ENCODE peak calls at places on chromosomes 12 and 14, in ten cellular contexts. C is aorta, Q is esophagus muscularis mucosa, J is neuronal stem cell, L is NB4, V is H7, G is GM13977, K is HT-29, Z is bronchial epithelial cell, R is A549. B is an unnamed sample.

GRCh38 chr12:56720696-56721615 is 4.1 kb downstream of the NACA start:
- DNase-seq in L (peak), R (no peak), K (no peak), Z (peak), V (no peak), G (no peak), J (no peak), C (peak), Q (no peak), B (no peak)

GRCh38 chr12:6700646-6701051 is at the start of gene PIANP:
- DNase-seq in J (peak), L (no peak), R (peak), G (peak), K (no peak), Z (no peak), V (peak), C (peak), Q (no peak), B (peak)

GRCh38 chr12:104232609-104233280 is 17.2 kb downstream of the TXNRD1 start:
- DNase-seq in L (no peak), R (no peak), K (no peak), C (no peak), Z (peak), Q (no peak), V (no peak), G (no peak), J (no peak), B (no peak)

GRCh38 chr14:52954346-52955214 is 3.7 kb upstream of the FERMT2 start:
- DNase-seq in Q (no peak), R (no peak), Z (no peak), J (no peak), C (no peak), V (no peak), L (no peak), K (no peak), G (peak), B (no peak)

GRCh38 chr12:70646850-70647249 is 9.6 kb upstream of the PTPRB start:
- DNase-seq in J (no peak), V (no peak), K (no peak), C (no peak), Q (no peak), L (no peak), R (no peak), Z (peak), G (no peak), B (no peak)

GRCh38 chr12:22518067-22518719 is 26.1 kb downstream of the C2CD5 start:
- DNase-seq in K (peak), C (no peak), J (no peak), Z (peak), Q (no peak), L (no peak), V (no peak), G (no peak), R (no peak), B (no peak)

GRCh38 chr12:15978431-15978950 is 67.4 kb downstream of the DERA start:
- DNase-seq in R (no peak), G (no peak), C (no peak), Q (no peak), V (no peak), J (no peak), K (no peak), Z (peak), L (no peak), B (no peak)

GRCh38 chr14:41609704-41610183 is 3.1 kb downstream of the LRFN5 start:
- DNase-seq in K (no peak), V (peak), J (peak), R (no peak), G (no peak), L (no peak), Z (no peak), Q (no peak), C (peak), B (no peak)

GRCh38 chr14:71714225-71714624 is 218.0 kb upstream of the RGS6 start:
- DNase-seq in G (no peak), C (no peak), R (no peak), V (no peak), K (no peak), Q (no peak), Z (no peak), L (no peak), J (no peak), B (no peak)

GRCh38 chr12:102169922-102170698 is 27.5 kb downstream of the PMCH start:
- DNase-seq in L (peak), V (peak), K (peak), G (peak), J (no peak), C (no peak), R (no peak), Z (peak), Q (no peak), B (no peak)

GRCh38 chr12:47032644-47033043 is 46.8 kb upstream of the PCED1B start:
- DNase-seq in R (no peak), G (no peak), Q (no peak), C (no peak), K (peak), V (no peak), L (peak), Z (peak), J (no peak), B (peak)

GRCh38 chr12:93135286-93136239 is 206.5 kb upstream of the EEA1 start:
- DNase-seq in J (no peak), L (peak), Z (peak), Q (no peak), V (no peak), R (no peak), C (no peak), K (peak), G (no peak), B (no peak)

GRCh38 chr12:75374971-75375370 is 15.9 kb upstream of the GLIPR1L2 start:
- DNase-seq in Z (no peak), Q (no peak), L (no peak), V (no peak), C (no peak), G (no peak), K (no peak), J (no peak), R (no peak), B (no peak)

GRCh38 chr12:28937196-28937595 is 211.9 kb upstream of the FAR2 start:
- DNase-seq in G (no peak), K (no peak), C (no peak), L (no peak), R (no peak), V (no peak), Q (no peak), Z (peak), J (no peak), B (no peak)

GRCh38 chr12:113048716-113049127 is 7.8 kb upstream of the DTX1 start:
- DNase-seq in K (peak), J (peak), Z (peak), R (peak), L (peak), Q (no peak), G (peak), C (no peak), V (peak), B (peak)

GRCh38 chr14:99268776-99269510 is 3.1 kb downstream of the BCL11B start:
- DNase-seq in L (peak), G (no peak), R (no peak), C (no peak), J (no peak), Q (no peak), Z (no peak), K (no peak), V (peak), B (peak)

GRCh38 chr14:34981743-34982420 is 910 bp upstream of the SRP54 start:
- DNase-seq in V (peak), L (peak), Q (no peak), J (no peak), K (no peak), R (no peak), G (no peak), C (no peak), Z (no peak), B (peak)

GRCh38 chr12:27571463-27571862 is 47.5 kb downstream of the PPFIBP1 start:
- DNase-seq in C (no peak), R (no peak), Z (peak), V (no peak), Q (no peak), L (no peak), K (no peak), G (no peak), J (no peak), B (no peak)

GRCh38 chr14:59294662-59294992 is 106.2 kb downstream of the DAAM1 start:
- DNase-seq in V (no peak), Z (no peak), K (no peak), L (no peak), G (no peak), C (no peak), R (no peak), J (no peak), Q (no peak), B (no peak)

GRCh38 chr12:53427905-53428594 is 4.4 kb downstream of the AMHR2 start:
- DNase-seq in Q (no peak), C (no peak), Z (peak), K (peak), R (peak), J (no peak), V (no peak), G (no peak), L (no peak), B (no peak)

GRCh38 chr14:99537399-99537798 is 56.2 kb downstream of the CCNK start:
- DNase-seq in G (no peak), Q (no peak), R (peak), C (no peak), V (peak), K (peak), J (no peak), Z (peak), L (no peak), B (no peak)

GRCh38 chr14:68654471-68654941 is 138.4 kb downstream of the ZFP36L1 start:
- DNase-seq in Z (no peak), J (no peak), K (no peak), V (no peak), Q (no peak), R (no peak), G (no peak), C (no peak), L (no peak), B (no peak)

GRCh38 chr14:101064121-101064661 is 160.7 kb upstream of the RTL1 start:
- DNase-seq in G (no peak), J (no peak), L (no peak), K (no peak), Q (no peak), Z (no peak), R (no peak), C (peak), V (no peak), B (no peak)

GRCh38 chr14:31205681-31206535 is 1.7 kb downstream of the HECTD1 start:
- DNase-seq in Z (peak), V (no peak), C (no peak), Q (no peak), G (no peak), K (peak), J (no peak), L (peak), R (no peak), B (no peak)

GRCh38 chr12:26172478-26172877 is 22.9 kb upstream of the SSPN start:
- DNase-seq in V (no peak), R (no peak), G (no peak), J (no peak), L (no peak), C (no peak), K (no peak), Q (no peak), Z (no peak), B (no peak)

GRCh38 chr12:20122274-20122673 is 246.1 kb upstream of the PDE3A start:
- DNase-seq in R (no peak), L (no peak), C (no peak), G (no peak), Z (no peak), K (no peak), Q (no peak), J (no peak), V (no peak), B (no peak)

GRCh38 chr14:96001866-96002510 is 37.2 kb upstream of the C14orf132 start:
- DNase-seq in Z (no peak), K (no peak), G (no peak), R (no peak), Q (no peak), V (no peak), J (no peak), L (no peak), C (no peak), B (no peak)

GRCh38 chr14:92676031-92676430 is 72.4 kb downstream of the LGMN start:
- DNase-seq in K (no peak), C (peak), L (peak), Q (no peak), J (no peak), R (no peak), Z (no peak), G (no peak), V (no peak), B (no peak)

GRCh38 chr12:51959211-51959610 is 7.7 kb downstream of the ACVR1B start:
- DNase-seq in L (no peak), Q (no peak), V (no peak), K (no peak), J (no peak), R (no peak), G (no peak), C (no peak), Z (no peak), B (no peak)

GRCh38 chr14:64786296-64787149 is 82.3 kb downstream of the PLEKHG3 start:
- DNase-seq in K (no peak), V (no peak), Q (no peak), J (no peak), L (no peak), Z (no peak), C (no peak), G (no peak), R (no peak), B (no peak)

GRCh38 chr14:72516936-72517408 is 376.9 kb downstream of the DPF3 start:
- DNase-seq in Q (no peak), Z (peak), R (no peak), V (peak), K (peak), L (peak), J (peak), C (peak), G (peak), B (peak)